ENCODE peak calls at places on chromosomes 7 and 10, in seven cellular contexts. D, X, V, F, S, J and B are unnamed samples.

GRCh38 chr7:17557305-17557704 is 258.9 kb downstream of the AHR start:
- DNase-seq in S (no peak), X (no peak), D (no peak), V (no peak), F (no peak), J (no peak), B (no peak)

GRCh38 chr10:23994459-23995046 is 214.4 kb upstream of the KIAA1217 start:
- DNase-seq in X (no peak), F (no peak), S (peak), J (no peak), V (peak), D (peak), B (no peak)

GRCh38 chr10:103951942-103952341 is 15.0 kb upstream of the SLK start:
- DNase-seq in F (no peak), D (no peak), V (no peak), S (no peak), X (no peak), J (no peak), B (no peak)

GRCh38 chr10:128808921-128809440 is 658.1 kb upstream of the MGMT start:
- DNase-seq in D (no peak), X (no peak), J (no peak), V (no peak), F (no peak), S (no peak), B (no peak)

GRCh38 chr7:155226261-155227003 is 71.2 kb upstream of the INSIG1 start:
- DNase-seq in J (no peak), D (no peak), V (no peak), F (no peak), X (no peak), S (no peak), B (peak)

GRCh38 chr10:126315471-126316177 is 72.7 kb downstream of the ADAM12 start:
- DNase-seq in J (no peak), S (no peak), V (no peak), F (no peak), D (no peak), X (no peak), B (no peak)

GRCh38 chr10:31341552-31341951 is 22.5 kb downstream of the ZEB1 start:
- DNase-seq in D (no peak), F (no peak), S (no peak), J (no peak), V (no peak), X (no peak), B (no peak)

GRCh38 chr10:103640436-103641181 is 147.1 kb downstream of the NEURL1 start:
- DNase-seq in F (no peak), S (no peak), J (no peak), V (no peak), X (no peak), D (no peak), B (peak)